ENCODE peak calls at places on chromosomes 4 and X, in nine cellular contexts. O, N, V, Z, U, Y, W, Q and X are unnamed samples. For H3K4me1, the result is how much of the 10 kb centered on the place peaks cover.

GRCh38 chr4:182325848-182326255 is 82.7 kb downstream of the TENM3 start:
- DNase-seq in O (no peak), N (no peak), V (no peak), Z (no peak), U (no peak), Y (no peak), W (no peak), Q (peak), X (no peak)

GRCh38 chr4:146763560-146763959 is 124.9 kb downstream of the POU4F2 start:
- DNase-seq in O (no peak), N (no peak), V (no peak), Z (no peak), U (no peak), Y (no peak), W (no peak), Q (no peak), X (no peak)

GRCh38 chr4:79325864-79326328 is at the start of gene NAA11:
- DNase-seq in O (no peak), N (no peak), V (no peak), Z (no peak), U (no peak), Y (no peak), W (no peak), Q (no peak), X (no peak)

GRCh38 chr4:6155996-6156395 is 44.4 kb downstream of the JAKMIP1 start:
- DNase-seq in O (no peak), N (no peak), V (no peak), Z (no peak), U (no peak), Y (no peak), W (no peak), Q (no peak), X (no peak)

GRCh38 chr4:39259571-39260330 is 77.4 kb downstream of the WDR19 start:
- DNase-seq in O (no peak), N (peak), V (no peak), Z (peak), U (no peak), Y (no peak), W (peak), Q (no peak), X (no peak)

GRCh38 chr4:1500231-1500965 is 94.2 kb upstream of the NKX1-1 start:
- DNase-seq in O (no peak), N (no peak), V (no peak), Z (no peak), U (no peak), Y (no peak), W (no peak), Q (no peak), X (no peak)

GRCh38 chr4:88188738-88189417 is 30.4 kb upstream of the ABCG2 start:
- DNase-seq in O (no peak), N (no peak), V (peak), Z (no peak), U (no peak), Y (no peak), W (no peak), Q (no peak), X (no peak)

GRCh38 chr4:118348886-118349285 is 3.9 kb downstream of the PRSS12 start:
- DNase-seq in O (no peak), N (no peak), V (peak), Z (no peak), U (peak), Y (no peak), W (no peak), Q (no peak), X (no peak)

GRCh38 chr4:163063891-163064290 is 102.8 kb downstream of the NAF1 start:
- DNase-seq in O (no peak), N (peak), V (no peak), Z (peak), U (no peak), Y (no peak), W (no peak), Q (no peak), X (no peak)

DNA sequence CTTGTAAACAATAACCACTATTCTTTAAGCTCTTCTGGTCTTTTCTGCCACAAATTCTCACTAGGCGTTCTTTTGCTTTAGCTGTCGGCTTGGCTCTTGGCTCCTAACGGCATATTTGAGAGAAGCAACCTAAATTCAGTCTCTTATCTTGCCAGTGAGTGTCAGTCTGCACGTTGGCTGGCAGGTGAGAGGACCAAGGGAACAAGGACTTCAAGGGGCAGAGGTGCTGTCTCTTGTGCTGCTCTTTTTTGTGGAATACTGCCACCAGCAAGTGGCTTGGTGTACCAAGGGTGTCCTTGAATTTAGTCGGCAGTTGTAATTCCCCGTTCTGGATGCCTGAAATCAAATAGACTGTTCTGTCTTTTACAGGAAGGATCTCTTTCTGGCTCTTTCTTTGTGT is 77.8 kb upstream of the SLC4A4 start:
- DNase-seq in O (no peak), N (no peak), V (no peak), Z (no peak), U (no peak), Y (no peak), W (no peak), Q (no peak), X (no peak)
- H3K4me1 ChIP-seq in O (under half), N (under half), V (under half), Z (under half), U (under half), Y (under half), W (under half), Q (under half), X (under half)

GRCh38 chr4:74108457-74109115 is 9.6 kb upstream of the CXCL2 start:
- DNase-seq in O (no peak), N (no peak), V (no peak), Z (no peak), U (no peak), Y (no peak), W (no peak), Q (no peak), X (no peak)
- H3K27ac ChIP-seq in O (peak), N (peak), V (no peak), Z (peak), U (peak), Y (no peak), W (no peak), Q (peak), X (peak)

GRCh38 chrX:153864101-153864500 is 21.9 kb downstream of the L1CAM start:
- DNase-seq in O (no peak), N (no peak), V (no peak), Z (no peak), U (no peak), Y (no peak), W (no peak), Q (no peak), X (no peak)
- H3K4me1 ChIP-seq in O (under half), N (under half), V (under half), Z (under half), U (under half), Y (under half), W (under half), Q (under half), X (under half)

DNA sequence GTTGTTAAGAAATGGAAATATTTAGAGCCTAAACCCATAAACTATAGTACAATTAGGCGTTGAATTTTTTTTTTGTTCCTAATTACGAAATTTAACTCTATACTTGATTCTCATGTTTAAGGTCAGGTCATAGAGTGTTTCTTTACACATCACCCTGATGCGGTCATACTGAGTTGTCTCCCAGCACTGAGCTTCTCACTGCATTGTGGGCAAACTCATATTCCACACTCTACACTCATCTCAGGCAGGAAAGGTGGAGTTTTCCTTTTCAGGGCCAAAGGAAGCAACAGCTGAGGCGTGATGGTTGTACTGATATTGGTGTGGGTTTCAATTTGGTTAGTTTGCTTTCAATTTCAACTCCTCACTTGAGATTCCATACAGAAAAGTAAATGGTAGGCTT is 75.4 kb downstream of the FAT4 start:
- DNase-seq in O (no peak), N (peak), V (no peak), Z (peak), U (no peak), Y (no peak), W (peak), Q (no peak), X (no peak)
- H3K27ac ChIP-seq in O (no peak), N (peak), V (no peak), Z (peak), U (peak), Y (peak), W (peak), Q (peak), X (peak)